ENCODE peak calls at places on chromosomes 5 and 9, in six cellular contexts. B, D, I, F, A and G are unnamed samples.

GRCh38 chr5:132074091-132074771 is 642 bp downstream of the CSF2 start:
- DNase-seq in I (no peak), F (no peak), A (no peak), D (no peak), B (no peak), G (no peak)

GRCh38 chr5:100890514-100891008 is 12.5 kb downstream of the ST8SIA4 start:
- DNase-seq in A (no peak), D (no peak), F (no peak), I (peak), B (no peak), G (no peak)

GRCh38 chr9:91948423-91949292 is 1.4 kb downstream of the ROR2 start:
- DNase-seq in A (no peak), D (peak), I (no peak), B (peak), F (peak), G (peak)

GRCh38 chr5:75993638-75994037 is 89.5 kb upstream of the SV2C start:
- DNase-seq in I (no peak), B (no peak), A (no peak), F (no peak), D (no peak), G (no peak)

GRCh38 chr9:72753261-72753893 is 199.5 kb downstream of the ALDH1A1 start:
- DNase-seq in F (no peak), D (no peak), A (no peak), I (no peak), B (no peak), G (peak)

GRCh38 chr5:51278458-51279049 is 104.7 kb upstream of the ISL1 start:
- DNase-seq in A (peak), F (no peak), D (no peak), I (no peak), B (peak), G (no peak)

GRCh38 chr5:138662599-138662998 is 87.4 kb upstream of the HSPA9 start:
- DNase-seq in D (no peak), I (no peak), B (no peak), F (no peak), A (no peak), G (peak)

GRCh38 chr9:10000669-10001068 is 612.1 kb downstream of the PTPRD start:
- DNase-seq in B (no peak), F (no peak), A (no peak), D (no peak), I (no peak), G (no peak)

GRCh38 chr9:78221425-78221824 is 14.4 kb upstream of the CEP78 start:
- DNase-seq in I (no peak), D (no peak), F (no peak), A (no peak), B (no peak), G (no peak)

GRCh38 chr5:178520851-178521250 is 69.3 kb downstream of the COL23A1 start:
- DNase-seq in I (no peak), B (no peak), A (no peak), D (no peak), F (no peak), G (peak)

GRCh38 chr5:178516836-178517235 is 73.4 kb downstream of the COL23A1 start:
- DNase-seq in D (no peak), I (no peak), F (no peak), A (no peak), B (no peak), G (no peak)

GRCh38 chr5:178522361-178522760 is 67.8 kb downstream of the COL23A1 start:
- DNase-seq in A (no peak), B (no peak), D (no peak), I (no peak), F (no peak), G (no peak)

GRCh38 chr5:178519155-178519554 is 71.0 kb downstream of the COL23A1 start:
- DNase-seq in I (no peak), B (no peak), A (no peak), F (no peak), D (no peak), G (no peak)

GRCh38 chr5:178519804-178520203 is 70.4 kb downstream of the COL23A1 start:
- DNase-seq in D (no peak), A (no peak), F (no peak), I (no peak), B (no peak), G (no peak)
- TF ChIP-seq JUND in D (no peak), A (no peak), F (no peak), I (no peak), B (no peak), G (no peak)

GRCh38 chr5:31421806-31422586 is 109.9 kb downstream of the DROSHA start:
- DNase-seq in D (no peak), I (no peak), B (no peak), A (no peak), F (no peak), G (no peak)
- TF ChIP-seq JUND in D (no peak), I (no peak), B (no peak), A (no peak), F (no peak), G (no peak)

GRCh38 chr9:132030626-132031325 is 48.9 kb downstream of the MED27 start:
- DNase-seq in I (no peak), D (no peak), A (no peak), F (no peak), B (no peak), G (no peak)

GRCh38 chr9:132024589-132024988 is 55.1 kb downstream of the MED27 start:
- DNase-seq in A (no peak), D (no peak), B (no peak), F (no peak), I (no peak), G (no peak)

GRCh38 chr9:132026932-132027585 is 52.6 kb downstream of the MED27 start:
- DNase-seq in B (no peak), I (no peak), A (peak), D (no peak), F (no peak), G (peak)

GRCh38 chr9:132025766-132026165 is 53.9 kb downstream of the MED27 start:
- DNase-seq in A (no peak), B (no peak), F (no peak), D (no peak), I (no peak), G (no peak)

DNA sequence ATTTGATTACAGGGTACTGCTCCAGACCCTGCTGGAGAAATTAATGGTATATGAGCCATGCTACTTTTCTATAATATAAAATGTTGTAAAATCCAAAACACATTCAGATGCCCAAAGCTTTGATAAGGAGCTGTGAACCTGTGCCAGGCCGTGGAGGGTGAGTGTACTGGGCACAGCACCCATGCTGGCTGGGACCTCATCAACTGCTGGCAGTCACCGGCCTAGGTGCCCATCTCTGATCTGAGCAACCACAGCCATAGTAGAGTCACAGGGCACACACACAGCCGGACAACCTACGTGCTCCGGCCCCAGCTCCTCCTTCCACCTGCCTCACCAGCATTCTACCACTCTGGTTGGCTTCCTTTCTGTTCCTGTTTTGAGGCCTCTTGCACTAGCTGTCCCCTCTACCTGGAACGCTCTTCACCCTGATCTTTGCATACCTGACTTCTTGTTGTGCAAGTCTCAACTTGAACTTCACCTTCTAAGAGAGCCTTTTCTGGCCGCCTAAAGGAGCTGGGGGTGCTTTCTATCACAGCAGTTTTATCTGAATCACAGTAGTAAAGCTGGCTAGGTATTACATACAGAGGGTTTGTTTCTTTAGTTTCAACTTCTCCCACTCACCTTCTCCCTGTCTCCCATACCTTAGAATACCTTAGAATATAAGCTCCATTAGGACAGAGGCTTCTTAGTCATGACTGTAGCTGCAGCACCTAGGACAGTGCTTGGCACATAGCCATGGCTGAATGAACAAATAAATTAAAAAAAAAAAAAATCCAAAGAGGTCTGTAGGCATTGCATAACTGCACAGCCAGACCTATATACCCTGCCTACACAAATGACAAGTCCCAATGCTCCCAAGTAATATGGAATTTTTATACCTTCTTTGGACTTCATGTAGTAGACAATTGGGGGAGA is 51.7 kb downstream of the MED27 start:
- DNase-seq in B (no peak), A (no peak), F (no peak), D (no peak), I (no peak), G (no peak)
- TF ChIP-seq JUND in B (no peak), A (no peak), F (no peak), D (no peak), I (no peak), G (no peak)

GRCh38 chr9:118963674-118964073 is 405.6 kb downstream of the BRINP1 start:
- DNase-seq in D (no peak), B (no peak), F (no peak), I (no peak), A (no peak), G (no peak)

GRCh38 chr9:118959366-118959765 is 409.9 kb downstream of the BRINP1 start:
- DNase-seq in A (no peak), I (no peak), D (no peak), F (no peak), B (no peak), G (no peak)

GRCh38 chr9:118962426-118962825 is 406.8 kb downstream of the BRINP1 start:
- DNase-seq in I (no peak), A (no peak), F (no peak), B (no peak), D (no peak), G (no peak)

GRCh38 chr9:118957585-118957984 is 411.6 kb downstream of the BRINP1 start:
- DNase-seq in F (no peak), D (no peak), B (no peak), A (no peak), I (no peak), G (no peak)

GRCh38 chr9:118961857-118962256 is 407.4 kb downstream of the BRINP1 start:
- DNase-seq in D (no peak), B (no peak), F (no peak), A (peak), I (no peak), G (no peak)
- TF ChIP-seq JUND in D (no peak), B (no peak), F (no peak), A (peak), I (no peak), G (no peak)

GRCh38 chr5:179762781-179763176 is 30.2 kb downstream of the MAML1 start:
- DNase-seq in F (no peak), D (no peak), I (no peak), A (no peak), B (no peak), G (no peak)
- TF ChIP-seq JUND in F (peak), D (no peak), I (no peak), A (no peak), B (peak), G (no peak)

GRCh38 chr5:74441616-74442015 is 198.9 kb downstream of the ENC1 start:
- DNase-seq in A (no peak), F (no peak), D (no peak), B (peak), I (no peak), G (no peak)
- TF ChIP-seq JUND in A (no peak), F (no peak), D (no peak), B (no peak), I (no peak), G (no peak)

GRCh38 chr9:121780641-121781040 is 129.2 kb downstream of the DAB2IP start:
- DNase-seq in I (no peak), B (no peak), A (no peak), F (no peak), D (no peak), G (no peak)
- TF ChIP-seq JUND in I (no peak), B (no peak), A (no peak), F (no peak), D (no peak), G (no peak)

GRCh38 chr5:111932207-111932606 is 175.2 kb upstream of the NREP start:
- DNase-seq in B (no peak), I (no peak), A (no peak), D (no peak), F (no peak), G (no peak)
- TF ChIP-seq JUND in B (no peak), I (no peak), A (no peak), D (no peak), F (no peak), G (no peak)

DNA sequence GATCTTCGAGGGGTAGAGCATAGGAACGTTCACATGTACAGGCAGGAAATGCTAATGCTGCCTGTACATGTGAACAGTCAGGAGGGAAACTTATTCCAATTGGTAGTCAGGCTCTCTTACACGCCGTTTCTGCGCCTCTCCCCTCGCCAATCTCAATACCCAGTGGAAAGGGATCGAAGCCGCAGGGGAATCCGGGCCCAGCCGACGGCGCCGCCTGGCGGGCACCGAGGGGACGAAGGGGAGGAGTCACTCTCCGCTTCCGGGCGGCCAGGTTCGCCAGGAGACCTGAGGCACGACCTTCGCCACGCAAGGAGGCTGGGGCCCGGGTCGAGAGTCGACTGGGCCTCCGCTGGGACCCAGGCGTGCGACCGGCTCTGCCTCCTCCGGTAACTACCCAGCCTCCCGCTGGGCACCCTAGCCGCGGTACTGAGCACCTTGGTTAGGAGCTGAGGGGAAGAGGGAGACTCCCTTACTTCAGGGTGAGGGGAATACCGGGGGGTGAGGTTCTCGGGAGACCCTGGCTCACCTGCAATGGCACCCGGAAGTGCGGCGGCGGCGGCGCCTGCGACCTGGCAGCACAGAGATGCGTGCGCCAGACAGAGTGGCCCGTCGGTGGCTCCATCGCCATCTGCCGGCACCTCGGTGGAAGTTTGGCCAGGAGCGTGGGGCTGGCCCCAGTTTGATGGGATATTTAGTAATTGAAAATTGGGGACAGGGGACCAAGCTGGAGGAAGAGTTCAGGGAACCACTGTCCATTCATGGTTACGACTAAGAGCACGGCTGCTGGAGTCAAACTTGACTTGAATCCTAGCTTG is at the start of gene PIGO:
- DNase-seq in I (no peak), F (peak), A (peak), D (peak), B (peak), G (peak)
- TF ChIP-seq JUND in I (no peak), F (no peak), A (peak), D (no peak), B (no peak), G (no peak)